ENCODE peak calls at places on chromosomes 3 and 15, in nine cellular contexts. F, Z, D, H, C, J, M, R and I are unnamed samples.

GRCh38 chr15:100710744-100711478 is 108.5 kb downstream of the ASB7 start:
- DNase-seq in J (no peak), C (no peak), H (no peak), F (peak), R (no peak), M (peak), D (no peak), Z (no peak), I (no peak)

GRCh38 chr3:110664148-110664547 is 407.5 kb upstream of the NECTIN3 start:
- DNase-seq in D (no peak), R (no peak), M (no peak), H (no peak), J (peak), C (no peak), F (no peak), Z (no peak), I (no peak)

GRCh38 chr3:152554980-152555379 is 280.0 kb upstream of the P2RY1 start:
- DNase-seq in Z (no peak), C (peak), H (no peak), J (no peak), F (no peak), M (no peak), D (no peak), R (no peak), I (no peak)

GRCh38 chr3:71103430-71103881 is 480.1 kb downstream of the FOXP1 start:
- DNase-seq in C (peak), R (peak), D (no peak), Z (no peak), M (no peak), J (peak), F (peak), H (peak), I (peak)

GRCh38 chr3:41997702-41998551 is 36.0 kb upstream of the ULK4 start:
- DNase-seq in R (no peak), J (no peak), F (no peak), M (no peak), H (no peak), C (peak), Z (no peak), D (no peak), I (no peak)

GRCh38 chr3:144105542-144105941 is 133.9 kb downstream of the DIPK2A start:
- DNase-seq in J (no peak), H (no peak), F (no peak), M (no peak), D (peak), R (peak), Z (no peak), C (no peak), I (no peak)

GRCh38 chr3:186097663-186098451 is 11.0 kb downstream of the ETV5 start:
- DNase-seq in R (peak), J (peak), M (no peak), H (peak), C (peak), F (peak), D (peak), Z (no peak), I (peak)

GRCh38 chr15:31364301-31365031 is 37.8 kb downstream of the KLF13 start:
- DNase-seq in H (peak), D (no peak), F (peak), M (no peak), R (no peak), J (no peak), Z (no peak), C (no peak), I (peak)

GRCh38 chr15:49423021-49423420 is at the start of gene FGF7:
- DNase-seq in J (no peak), H (no peak), Z (no peak), D (no peak), F (no peak), C (peak), M (no peak), R (no peak), I (peak)

GRCh38 chr15:82999426-82999825 is 12.0 kb downstream of the C15orf40 start:
- DNase-seq in C (no peak), D (no peak), R (no peak), H (no peak), M (no peak), Z (no peak), F (no peak), J (no peak), I (no peak)

GRCh38 chr15:68230157-68231100 is 901 bp upstream of the CLN6 start:
- DNase-seq in F (peak), H (peak), C (peak), R (no peak), M (no peak), Z (no peak), D (no peak), J (peak), I (peak)

GRCh38 chr3:119211803-119212202 is 28.9 kb downstream of the B4GALT4 start:
- DNase-seq in R (no peak), H (no peak), C (no peak), F (no peak), M (no peak), D (peak), Z (no peak), J (no peak), I (no peak)

GRCh38 chr15:92393287-92393993 is at the start of gene ST8SIA2:
- DNase-seq in Z (no peak), C (no peak), J (no peak), D (peak), F (no peak), H (no peak), R (no peak), M (no peak), I (no peak)

GRCh38 chr15:63915888-63916731 is 82.4 kb upstream of the HERC1 start:
- DNase-seq in R (no peak), F (no peak), M (no peak), Z (no peak), D (peak), J (no peak), H (no peak), C (peak), I (no peak)

GRCh38 chr3:107452436-107452835 is 70.3 kb upstream of the BBX start:
- DNase-seq in Z (no peak), M (no peak), R (no peak), F (no peak), H (no peak), C (peak), J (no peak), D (no peak), I (no peak)

GRCh38 chr3:22361465-22361864 is 610.5 kb upstream of the ZNF385D start:
- DNase-seq in M (no peak), C (no peak), H (no peak), F (no peak), D (no peak), R (no peak), J (no peak), Z (no peak), I (no peak)

GRCh38 chr3:29697989-29698388 is 417.1 kb downstream of the RBMS3 start:
- DNase-seq in C (peak), F (no peak), M (no peak), R (no peak), J (no peak), Z (no peak), D (no peak), H (no peak), I (no peak)

GRCh38 chr3:53256704-53257055 is 858 bp upstream of the TKT start:
- DNase-seq in Z (no peak), M (no peak), C (no peak), R (no peak), H (no peak), F (no peak), D (no peak), J (no peak), I (no peak)

GRCh38 chr3:53257465-53257864 is 1.6 kb upstream of the TKT start:
- DNase-seq in H (no peak), J (no peak), Z (no peak), M (no peak), D (no peak), C (no peak), F (no peak), R (peak), I (no peak)

GRCh38 chr3:53254810-53255359 is 937 bp downstream of the TKT start:
- DNase-seq in H (peak), M (peak), J (peak), Z (no peak), R (peak), F (peak), D (no peak), C (peak), I (peak)

GRCh38 chr3:53255360-53255774 is 455 bp downstream of the TKT start:
- DNase-seq in C (no peak), R (peak), M (no peak), Z (no peak), D (no peak), F (peak), H (peak), J (peak), I (no peak)

GRCh38 chr3:53255775-53256703 is at the start of gene TKT:
- DNase-seq in F (peak), Z (peak), R (peak), H (peak), J (peak), M (peak), C (peak), D (peak), I (peak)
- TF ChIP-seq POLR2A in F (peak), Z (no peak), R (peak), H (peak), J (no peak), M (no peak), C (peak), D (peak), I (no peak)

GRCh38 chr15:41423979-41424659 is 7.2 kb downstream of the RTF1 start:
- DNase-seq in M (no peak), Z (no peak), J (no peak), H (no peak), D (no peak), C (no peak), R (no peak), F (no peak), I (no peak)
- H3K4me3 ChIP-seq in M (no peak), Z (no peak), J (no peak), H (no peak), D (no peak), C (no peak), R (no peak), F (no peak), I (no peak)

GRCh38 chr3:126472277-126473006 is 3.2 kb downstream of the ZXDC start:
- DNase-seq in J (peak), C (peak), F (peak), D (peak), R (peak), H (peak), Z (no peak), M (no peak), I (peak)
- TF ChIP-seq POLR2A in J (no peak), C (no peak), F (peak), D (no peak), R (peak), H (no peak), Z (no peak), M (no peak), I (no peak)

GRCh38 chr15:67103869-67104268 is 38.5 kb downstream of the SMAD3 start:
- DNase-seq in D (no peak), Z (no peak), J (no peak), C (no peak), M (no peak), R (no peak), H (no peak), F (no peak), I (no peak)

GRCh38 chr15:67100808-67101581 is 35.6 kb downstream of the SMAD3 start:
- DNase-seq in H (no peak), D (no peak), F (no peak), Z (no peak), C (no peak), M (no peak), R (no peak), J (no peak), I (no peak)

GRCh38 chr15:67103021-67103420 is 37.6 kb downstream of the SMAD3 start:
- DNase-seq in J (no peak), Z (no peak), R (no peak), H (no peak), F (no peak), M (no peak), C (no peak), D (no peak), I (no peak)

GRCh38 chr15:67103432-67103831 is 38.0 kb downstream of the SMAD3 start:
- DNase-seq in R (no peak), Z (no peak), J (no peak), D (no peak), H (no peak), F (no peak), C (no peak), M (no peak), I (no peak)

DNA sequence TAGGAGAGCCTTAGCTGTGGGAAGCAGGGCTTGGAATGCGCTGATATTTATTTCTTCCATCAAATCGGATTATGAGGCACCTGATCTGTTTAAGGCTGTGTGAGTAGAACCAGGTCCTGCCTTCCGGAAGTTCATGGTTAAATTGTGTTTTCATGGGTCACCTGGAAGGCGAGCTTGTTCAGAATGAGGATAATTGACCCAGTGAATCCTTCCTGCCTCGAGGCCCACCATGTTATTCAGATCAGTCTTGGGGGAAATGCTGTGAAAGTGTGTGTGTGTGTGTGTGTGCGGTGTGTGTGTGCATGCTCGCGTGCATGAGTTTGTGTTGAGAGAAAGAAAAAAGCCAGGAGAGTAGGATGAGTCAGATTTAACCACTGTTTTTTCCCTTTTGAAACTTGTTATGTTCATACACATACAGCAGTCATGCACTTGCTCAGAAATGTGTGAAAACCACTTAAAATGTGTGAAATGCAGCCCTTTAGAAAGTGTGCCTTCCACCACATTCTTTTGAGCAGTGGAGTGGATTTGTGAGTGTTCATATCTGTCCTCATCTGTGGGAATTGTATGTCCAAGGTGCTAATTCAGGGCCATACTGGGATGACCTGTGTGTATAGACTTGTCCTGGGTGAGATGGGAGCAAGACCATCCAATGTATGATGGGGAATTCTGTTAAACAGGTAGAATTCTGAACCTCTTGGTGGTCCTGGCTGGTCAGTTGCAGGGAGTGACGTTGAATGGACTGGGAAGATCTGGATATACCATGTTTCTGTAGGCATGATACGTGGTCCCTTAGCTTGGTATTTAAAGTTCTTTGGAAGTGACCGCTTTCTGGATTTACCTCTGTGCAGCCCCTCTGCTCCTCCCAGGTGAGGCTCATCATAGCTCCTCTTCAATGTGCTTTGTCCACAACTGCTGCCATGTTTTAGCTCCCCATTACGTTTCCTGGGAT is 36.9 kb downstream of the SMAD3 start:
- DNase-seq in F (no peak), C (peak), R (no peak), M (no peak), Z (no peak), J (no peak), H (no peak), D (no peak), I (no peak)
- H3K4me3 ChIP-seq in F (no peak), C (no peak), R (no peak), M (no peak), Z (no peak), J (no peak), H (no peak), D (no peak), I (no peak)

DNA sequence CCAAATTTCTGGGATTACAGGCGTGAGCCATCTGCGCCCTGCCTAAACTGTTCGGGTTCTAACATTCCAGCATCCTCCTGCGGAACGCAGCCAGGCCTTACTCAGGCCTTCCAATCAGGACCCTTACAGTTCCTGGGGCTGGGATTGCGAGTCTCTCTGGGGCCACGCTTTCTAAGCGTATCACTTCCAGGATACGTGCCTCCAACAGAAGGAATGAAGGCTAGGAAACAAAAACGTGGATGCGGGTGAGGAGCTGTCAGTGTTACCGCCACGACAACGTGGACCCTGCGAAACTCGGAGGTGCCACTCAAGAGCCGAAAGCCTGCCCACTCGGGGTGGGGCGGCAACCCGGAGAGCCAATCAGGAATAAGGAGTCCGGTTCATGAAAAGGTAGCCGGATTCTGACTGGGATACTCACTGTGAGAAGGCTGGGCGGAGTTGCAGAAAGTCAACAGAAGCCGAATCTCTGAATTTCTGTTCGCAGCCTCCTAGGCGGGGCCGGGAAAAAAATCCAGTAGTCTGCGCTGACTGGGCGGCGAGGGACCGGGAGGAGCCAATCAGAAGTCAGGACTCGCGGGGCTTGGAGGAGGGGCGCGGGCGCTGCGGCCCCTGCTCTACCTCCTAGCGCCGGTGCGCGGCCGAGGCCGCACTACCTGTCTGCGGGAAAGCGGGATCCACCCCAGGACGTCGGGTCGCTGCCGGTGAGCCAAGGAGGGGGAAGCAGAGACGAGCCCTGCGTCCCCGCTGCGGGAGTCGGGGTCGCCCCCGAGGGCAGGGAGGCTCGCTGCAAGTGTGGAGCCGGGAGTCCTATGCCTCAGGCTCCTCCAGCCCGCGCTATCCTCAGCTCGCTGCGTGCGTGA is at the start of gene HYKK:
- DNase-seq in C (peak), H (peak), R (peak), D (peak), Z (peak), M (peak), F (peak), J (peak), I (peak)
- TF ChIP-seq POLR2A in C (no peak), H (peak), R (peak), D (peak), Z (no peak), M (no peak), F (peak), J (no peak), I (no peak)

DNA sequence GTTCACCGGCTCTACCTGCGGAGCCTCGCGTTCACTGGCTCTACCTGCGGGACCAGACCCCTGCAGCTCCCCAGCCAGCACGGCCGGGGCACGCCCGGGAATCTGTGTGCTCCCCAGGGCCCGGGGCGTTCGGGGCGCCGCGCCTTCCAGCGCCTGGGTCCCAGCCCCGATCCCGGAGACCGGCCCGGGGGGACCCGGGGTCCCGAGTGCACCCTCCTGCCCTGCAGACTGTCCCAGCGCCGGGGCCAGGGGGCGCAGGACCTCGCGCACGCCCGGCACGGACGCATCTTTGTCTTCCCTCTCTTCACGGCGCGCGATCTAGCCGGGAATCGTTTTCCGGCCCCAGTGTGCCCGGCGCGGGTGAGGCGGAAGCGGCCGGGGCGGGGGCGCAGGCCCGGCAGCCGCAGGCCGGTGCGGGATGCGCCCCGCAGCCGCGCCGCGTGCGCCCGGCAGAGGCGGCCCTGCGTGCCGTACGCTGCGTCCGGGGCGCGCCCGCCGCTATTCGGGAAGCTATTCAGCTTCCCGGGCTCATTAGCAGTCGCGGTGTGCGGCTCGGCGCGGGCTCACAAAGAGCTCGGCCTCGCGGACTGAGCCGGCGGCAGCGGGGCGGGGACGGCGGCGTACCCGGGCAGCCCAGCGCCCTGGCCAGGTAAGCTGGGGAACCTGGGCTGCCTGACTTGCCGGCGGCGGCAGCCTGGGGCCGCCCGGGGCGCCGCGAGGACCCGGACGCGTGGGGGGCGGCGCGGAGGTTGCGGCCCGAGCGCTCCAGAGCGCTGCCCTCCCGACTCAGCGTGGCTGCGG is at the start of gene APBA2:
- DNase-seq in H (no peak), F (peak), D (peak), Z (no peak), R (no peak), J (no peak), M (no peak), C (peak), I (no peak)
- H3K4me3 ChIP-seq in H (peak), F (peak), D (peak), Z (peak), R (peak), J (peak), M (peak), C (peak), I (peak)

GRCh38 chr3:125192190-125193035 is 20.1 kb downstream of the SLC12A8 start:
- DNase-seq in Z (no peak), F (no peak), J (no peak), M (no peak), R (no peak), C (no peak), D (no peak), H (no peak), I (no peak)
- TF ChIP-seq POLR2A in Z (no peak), F (no peak), J (no peak), M (no peak), R (no peak), C (no peak), D (no peak), H (no peak), I (no peak)

GRCh38 chr15:66654718-66655375 is 47.2 kb upstream of the SMAD6 start:
- DNase-seq in M (no peak), F (no peak), Z (no peak), D (no peak), H (no peak), C (no peak), R (no peak), J (peak), I (no peak)
- H3K4me3 ChIP-seq in M (peak), F (no peak), Z (peak), D (no peak), H (peak), C (no peak), R (peak), J (peak), I (no peak)

GRCh38 chr3:9818666-9819335 is 8.7 kb downstream of the TTLL3 start:
- DNase-seq in F (no peak), M (no peak), J (no peak), H (no peak), Z (no peak), R (no peak), C (no peak), D (no peak), I (no peak)

GRCh38 chr3:9812870-9813483 is 2.9 kb downstream of the TTLL3 start:
- DNase-seq in D (no peak), H (no peak), M (no peak), Z (no peak), C (no peak), J (no peak), R (no peak), F (no peak), I (no peak)

GRCh38 chr3:9820543-9820942 is 10.5 kb downstream of the TTLL3 start:
- DNase-seq in Z (no peak), R (no peak), J (no peak), F (no peak), H (no peak), D (no peak), C (no peak), M (no peak), I (no peak)

GRCh38 chr3:9817437-9817836 is 7.4 kb downstream of the TTLL3 start:
- DNase-seq in Z (no peak), D (no peak), M (no peak), H (no peak), F (no peak), R (no peak), C (no peak), J (no peak), I (no peak)

GRCh38 chr3:9815986-9816385 is 5.9 kb downstream of the TTLL3 start:
- DNase-seq in F (no peak), J (no peak), R (no peak), Z (no peak), D (no peak), C (no peak), M (no peak), H (no peak), I (no peak)
- TF ChIP-seq POLR2A in F (no peak), J (no peak), R (no peak), Z (no peak), D (no peak), C (no peak), M (no peak), H (no peak), I (no peak)

GRCh38 chr3:131217296-131217741 is 164.3 kb upstream of the NUDT16 start:
- DNase-seq in J (no peak), Z (no peak), R (no peak), F (no peak), M (no peak), H (no peak), D (peak), C (no peak), I (no peak)
- H3K4me3 ChIP-seq in J (no peak), Z (no peak), R (no peak), F (no peak), M (no peak), H (no peak), D (peak), C (no peak), I (no peak)